ENCODE peak calls at places on chromosomes 16 and 17, in four cellular contexts. Q is fibroblast of mammary gland, C is lung, P is pancreas. S is an unnamed sample.

GRCh38 chr17:55281592-55282378 is 17.0 kb downstream of the HLF start:
- DNase-seq in Q (no peak), P (no peak), C (no peak), S (no peak)

GRCh38 chr17:17535957-17536356 is 39.8 kb upstream of the RASD1 start:
- DNase-seq in C (peak), P (peak), Q (no peak), S (no peak)

GRCh38 chr17:72118588-72119279 is 2.1 kb upstream of the SOX9 start:
- DNase-seq in Q (peak), C (peak), P (peak), S (peak)

GRCh38 chr17:77382356-77382911 is 241.7 kb downstream of the SEC14L1 start:
- DNase-seq in C (no peak), P (no peak), Q (no peak), S (no peak)

GRCh38 chr17:80575057-80575875 is 30.6 kb downstream of the RPTOR start:
- DNase-seq in C (peak), P (peak), Q (peak), S (peak)

GRCh38 chr16:87464691-87465300 is 28.0 kb downstream of the ZCCHC14 start:
- DNase-seq in P (peak), Q (peak), C (peak), S (no peak)

GRCh38 chr16:75566889-75567255 is 693 bp downstream of the GABARAPL2 start:
- DNase-seq in Q (no peak), P (no peak), C (no peak), S (peak)

GRCh38 chr17:76886395-76886794 is 18.2 kb downstream of the MGAT5B start:
- DNase-seq in Q (no peak), C (no peak), P (no peak), S (no peak)

GRCh38 chr17:65231662-65232335 is 94.6 kb downstream of the RGS9 start:
- DNase-seq in C (peak), Q (peak), P (no peak), S (peak)

GRCh38 chr17:80861892-80862291 is 129.7 kb upstream of the CHMP6 start:
- DNase-seq in P (no peak), Q (peak), C (no peak), S (peak)

GRCh38 chr17:3755335-3756030 is 31.8 kb downstream of the HASPIN start:
- DNase-seq in C (no peak), Q (no peak), P (no peak), S (no peak)

GRCh38 chr17:44552361-44552760 is 4.9 kb upstream of the FZD2 start:
- DNase-seq in C (no peak), Q (no peak), P (no peak), S (no peak)

GRCh38 chr16:63745456-63745855 is 1376.4 kb downstream of the CDH11 start:
- DNase-seq in Q (no peak), C (no peak), P (no peak), S (no peak)

GRCh38 chr16:31120129-31120528 is 2.7 kb downstream of the KAT8 start:
- DNase-seq in Q (no peak), C (no peak), P (no peak), S (no peak)

GRCh38 chr16:22642689-22643088 is 132.0 kb downstream of the NPIPB5 start:
- DNase-seq in Q (no peak), C (no peak), P (no peak), S (no peak)

GRCh38 chr17:32445075-32445427 is 741 bp downstream of the PSMD11 start:
- DNase-seq in Q (peak), C (peak), P (no peak), S (peak)

GRCh38 chr17:46777943-46778915 is 40.3 kb downstream of the WNT3 start:
- DNase-seq in C (no peak), Q (no peak), P (no peak), S (no peak)

GRCh38 chr16:70561623-70562022 is 38.0 kb downstream of the SF3B3 start:
- DNase-seq in C (peak), P (no peak), Q (no peak), S (no peak)

GRCh38 chr16:1363501-1364041 is 11.8 kb downstream of the GNPTG start:
- DNase-seq in Q (peak), P (no peak), C (peak), S (peak)

GRCh38 chr16:64489449-64489848 is 632.4 kb downstream of the CDH11 start:
- DNase-seq in C (no peak), Q (no peak), P (no peak), S (no peak)

GRCh38 chr17:6427284-6427781 is 7.6 kb downstream of the AIPL1 start:
- DNase-seq in Q (peak), P (no peak), C (no peak), S (no peak)

GRCh38 chr17:79988163-79988971 is 47.3 kb downstream of the TBC1D16 start:
- DNase-seq in C (no peak), Q (peak), P (no peak), S (no peak)

GRCh38 chr16:76879420-76879819 is 311.6 kb upstream of the MON1B start:
- DNase-seq in P (no peak), Q (no peak), C (no peak), S (no peak)

GRCh38 chr16:74691093-74691855 is 9.4 kb downstream of the MLKL start:
- DNase-seq in Q (peak), P (no peak), C (no peak), S (no peak)

GRCh38 chr16:11506816-11507305 is 79.9 kb downstream of the LITAF start:
- DNase-seq in Q (no peak), C (no peak), P (no peak), S (no peak)

GRCh38 chr16:49500211-49500610 is 126.6 kb downstream of the C16orf78 start:
- DNase-seq in C (no peak), Q (no peak), P (no peak), S (peak)

GRCh38 chr16:12436201-12436657 is 367.5 kb downstream of the CPPED1 start:
- DNase-seq in P (no peak), Q (no peak), C (no peak), S (peak)

GRCh38 chr17:33241390-33241789 is 51.7 kb downstream of the ASIC2 start:
- DNase-seq in Q (no peak), P (no peak), C (no peak), S (no peak)

GRCh38 chr17:73645050-73645871 is 1.0 kb upstream of the SDK2 start:
- DNase-seq in P (no peak), Q (peak), C (no peak), S (peak)

GRCh38 chr17:35141681-35142466 is at the start of gene NLE1:
- DNase-seq in Q (peak), C (peak), P (peak), S (peak)

GRCh38 chr17:74274060-74274702 is at the start of gene DNAI2:
- DNase-seq in Q (no peak), C (no peak), P (no peak), S (peak)

GRCh38 chr16:86899757-86900156 is 321.4 kb downstream of the FOXL1 start:
- DNase-seq in Q (peak), C (no peak), P (no peak), S (no peak)

GRCh38 chr17:32870969-32871368 is 6.0 kb downstream of the MYO1D start:
- DNase-seq in Q (peak), P (no peak), C (no peak), S (no peak)

GRCh38 chr17:63178530-63178929 is 212.5 kb downstream of the TANC2 start:
- DNase-seq in Q (no peak), P (no peak), C (no peak), S (no peak)

GRCh38 chr16:30122621-30123160 is 329 bp downstream of the MAPK3 start:
- DNase-seq in C (no peak), Q (no peak), P (peak), S (no peak)

GRCh38 chr17:64320613-64321553 is 57.8 kb upstream of the TEX2 start:
- DNase-seq in Q (peak), P (peak), C (peak), S (peak)

GRCh38 chr17:78341559-78342437 is 18.1 kb downstream of the SOCS3 start:
- DNase-seq in C (no peak), P (peak), Q (peak), S (peak)

GRCh38 chr16:87845807-87846619 is 23.3 kb downstream of the SLC7A5 start:
- DNase-seq in C (no peak), Q (no peak), P (no peak), S (no peak)

GRCh38 chr16:50153648-50154368 is 702 bp downstream of the TENT4B start:
- DNase-seq in P (peak), C (no peak), Q (no peak), S (peak)

GRCh38 chr17:70804161-70804560 is 634.8 kb downstream of the KCNJ2 start:
- DNase-seq in Q (peak), C (no peak), P (no peak), S (no peak)

GRCh38 chr17:70810609-70811008 is 641.3 kb downstream of the KCNJ2 start:
- DNase-seq in Q (no peak), C (no peak), P (no peak), S (no peak)

DNA sequence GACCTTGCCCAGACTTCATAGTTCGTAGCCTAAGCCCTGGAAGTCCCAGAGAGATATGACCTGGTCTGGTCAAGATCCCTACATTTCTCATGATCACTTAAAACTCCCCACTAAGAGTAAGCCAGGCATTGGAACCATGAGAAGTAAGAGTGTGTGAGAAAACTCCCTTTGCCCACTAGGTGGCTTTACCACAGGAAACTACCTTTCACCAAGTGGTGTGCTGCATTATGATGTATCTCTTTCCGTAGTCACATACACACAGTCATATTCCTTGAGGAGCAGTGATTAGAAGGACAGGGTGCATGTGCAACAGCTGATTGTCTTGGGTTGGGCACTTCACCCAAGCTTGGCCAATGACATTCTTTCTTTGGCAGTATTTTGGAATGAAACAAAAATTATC is 639.3 kb downstream of the KCNJ2 start:
- DNase-seq in P (no peak), C (no peak), Q (no peak), S (no peak)
- TF ChIP-seq CTCF in P (no peak), C (no peak), Q (peak), S (peak)

GRCh38 chr16:55660776-55661175 is 5.0 kb downstream of the SLC6A2 start:
- DNase-seq in C (no peak), P (no peak), Q (no peak), S (no peak)
- TF ChIP-seq CTCF in C (no peak), P (no peak), Q (no peak), S (no peak)

DNA sequence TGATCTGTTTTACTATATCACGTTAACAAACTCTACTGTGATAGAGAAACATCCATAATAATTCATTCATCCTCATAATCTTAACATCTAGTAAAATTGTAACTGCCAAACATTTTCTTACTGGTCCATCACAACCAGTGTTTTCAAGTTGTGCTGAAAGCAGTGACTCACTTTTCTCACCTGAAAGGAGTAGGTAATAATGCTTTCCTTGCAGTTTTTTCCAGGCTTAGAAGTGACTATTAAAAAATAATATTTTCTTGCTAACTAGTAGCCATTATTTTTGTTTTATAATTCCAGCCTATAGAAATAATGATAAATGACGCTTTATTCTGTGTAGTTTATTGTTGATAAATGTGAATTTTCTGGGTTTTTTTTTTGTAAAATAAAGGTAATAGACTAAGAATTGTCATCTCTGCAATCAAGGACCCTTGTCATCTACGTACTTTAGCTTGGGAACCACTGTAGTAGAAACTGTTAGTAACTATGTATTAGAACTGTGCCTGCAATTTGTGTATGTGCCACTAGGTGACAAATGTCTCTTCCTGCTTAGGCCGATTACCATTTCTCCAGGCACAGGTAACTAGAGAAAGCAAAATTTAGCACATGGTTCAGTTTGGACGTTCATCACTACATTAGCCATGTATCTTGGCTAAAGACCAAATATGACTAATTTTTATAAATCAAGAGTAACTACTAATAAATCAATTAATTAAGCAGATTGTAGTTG is 409.4 kb upstream of the ERCC4 start:
- DNase-seq in Q (no peak), C (no peak), P (no peak), S (no peak)
- TF ChIP-seq CTCF in Q (peak), C (no peak), P (no peak), S (peak)

DNA sequence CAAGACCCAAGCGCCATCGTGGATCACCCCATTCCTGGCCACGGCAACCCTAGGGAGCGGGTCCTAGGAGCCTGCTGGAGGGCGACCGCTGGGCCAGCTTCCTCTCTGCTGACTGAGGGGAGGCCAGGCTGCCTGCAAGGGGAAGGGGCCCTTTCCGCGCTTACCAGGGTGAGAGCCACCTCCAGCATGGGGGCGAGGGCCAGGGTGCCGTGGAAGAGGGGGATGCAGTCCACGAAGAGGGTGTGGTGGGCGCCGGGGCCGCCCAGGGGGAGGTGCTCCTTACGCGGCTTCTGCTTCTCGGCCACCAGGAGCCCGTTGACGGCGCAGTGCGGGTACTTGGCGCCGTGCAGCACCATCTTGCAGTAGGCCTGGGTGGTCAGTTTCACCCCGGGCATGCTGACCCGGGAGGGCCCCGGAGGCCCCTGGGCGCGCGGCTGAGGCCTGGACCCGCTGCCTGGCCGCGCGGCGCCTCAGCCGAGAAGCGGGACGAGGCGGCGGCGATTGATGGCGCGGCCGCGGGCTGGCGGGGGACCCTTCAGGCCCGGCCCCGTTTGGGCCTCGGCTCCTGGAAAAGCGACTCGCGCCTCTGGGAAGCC is 345 bp downstream of the EMC8 start:
- DNase-seq in P (peak), Q (peak), C (no peak), S (peak)
- TF ChIP-seq CTCF in P (no peak), Q (no peak), C (no peak), S (no peak)

GRCh38 chr17:68794636-68795503 is 160.3 kb downstream of the ABCA8 start:
- DNase-seq in C (no peak), Q (peak), P (no peak), S (no peak)
- TF ChIP-seq CTCF in C (no peak), Q (peak), P (no peak), S (no peak)

DNA sequence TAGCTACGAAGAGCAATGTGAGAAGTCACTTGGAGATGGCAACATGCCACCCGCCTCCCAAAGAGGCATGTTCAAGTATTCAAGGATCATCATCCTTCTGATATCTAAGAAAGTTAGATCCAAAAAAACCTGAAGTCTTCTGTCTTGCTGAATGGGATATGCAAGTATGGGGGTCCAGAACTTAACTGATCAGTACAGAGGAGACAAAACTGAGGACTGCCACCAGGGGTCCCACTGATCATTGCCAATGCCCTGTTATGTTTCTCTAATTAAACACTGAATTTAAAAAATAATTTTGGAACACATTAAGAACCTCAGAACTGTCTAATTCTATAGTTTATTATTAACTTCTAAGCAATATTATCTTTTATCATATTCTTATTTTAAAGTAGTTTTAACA is 99.7 kb downstream of the CDH8 start:
- DNase-seq in P (no peak), C (no peak), Q (no peak), S (peak)
- TF ChIP-seq CTCF in P (no peak), C (no peak), Q (no peak), S (peak)

DNA sequence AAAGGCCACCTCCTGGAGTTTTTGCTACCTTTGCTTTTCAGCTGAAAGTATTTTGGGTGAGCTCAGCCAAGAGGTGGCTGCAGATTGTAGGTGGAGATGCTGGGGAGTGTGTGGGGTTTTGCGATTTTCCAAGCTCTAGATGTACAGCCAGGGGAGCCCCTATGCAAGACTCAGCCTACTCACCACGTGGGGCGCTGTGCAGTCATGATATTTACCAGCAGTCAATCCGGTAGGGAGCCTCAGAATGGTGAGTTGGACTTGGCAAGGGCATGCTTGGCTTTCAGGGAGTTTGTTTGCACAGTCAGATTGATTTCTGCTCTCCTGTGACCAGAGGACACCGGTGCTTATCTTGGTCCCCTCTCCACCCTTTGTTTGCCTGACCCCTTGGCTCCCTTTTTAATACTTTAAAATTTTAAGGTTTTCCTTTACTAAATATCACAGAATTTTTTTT is 175.3 kb downstream of the UTP18 start:
- DNase-seq in Q (peak), P (peak), C (peak), S (peak)
- TF ChIP-seq CTCF in Q (no peak), P (no peak), C (no peak), S (peak)

GRCh38 chr16:85333337-85333736 is 221.1 kb upstream of the CIBAR2 start:
- DNase-seq in Q (no peak), P (no peak), C (no peak), S (no peak)

GRCh38 chr16:85335584-85336492 is 223.6 kb upstream of the CIBAR2 start:
- DNase-seq in C (no peak), P (no peak), Q (peak), S (no peak)

GRCh38 chr16:85333744-85334640 is 221.7 kb upstream of the CIBAR2 start:
- DNase-seq in C (no peak), P (no peak), Q (no peak), S (no peak)

GRCh38 chr16:85332175-85332574 is 219.9 kb upstream of the CIBAR2 start:
- DNase-seq in C (no peak), Q (no peak), P (no peak), S (no peak)

GRCh38 chr16:85334718-85335583 is 222.7 kb upstream of the CIBAR2 start:
- DNase-seq in C (no peak), Q (no peak), P (peak), S (no peak)
- TF ChIP-seq CTCF in C (no peak), Q (no peak), P (no peak), S (no peak)

GRCh38 chr16:53404959-53405358 is 29.3 kb upstream of the RBL2 start:
- DNase-seq in P (no peak), C (no peak), Q (peak), S (no peak)
- TF ChIP-seq CTCF in P (no peak), C (no peak), Q (peak), S (no peak)

DNA sequence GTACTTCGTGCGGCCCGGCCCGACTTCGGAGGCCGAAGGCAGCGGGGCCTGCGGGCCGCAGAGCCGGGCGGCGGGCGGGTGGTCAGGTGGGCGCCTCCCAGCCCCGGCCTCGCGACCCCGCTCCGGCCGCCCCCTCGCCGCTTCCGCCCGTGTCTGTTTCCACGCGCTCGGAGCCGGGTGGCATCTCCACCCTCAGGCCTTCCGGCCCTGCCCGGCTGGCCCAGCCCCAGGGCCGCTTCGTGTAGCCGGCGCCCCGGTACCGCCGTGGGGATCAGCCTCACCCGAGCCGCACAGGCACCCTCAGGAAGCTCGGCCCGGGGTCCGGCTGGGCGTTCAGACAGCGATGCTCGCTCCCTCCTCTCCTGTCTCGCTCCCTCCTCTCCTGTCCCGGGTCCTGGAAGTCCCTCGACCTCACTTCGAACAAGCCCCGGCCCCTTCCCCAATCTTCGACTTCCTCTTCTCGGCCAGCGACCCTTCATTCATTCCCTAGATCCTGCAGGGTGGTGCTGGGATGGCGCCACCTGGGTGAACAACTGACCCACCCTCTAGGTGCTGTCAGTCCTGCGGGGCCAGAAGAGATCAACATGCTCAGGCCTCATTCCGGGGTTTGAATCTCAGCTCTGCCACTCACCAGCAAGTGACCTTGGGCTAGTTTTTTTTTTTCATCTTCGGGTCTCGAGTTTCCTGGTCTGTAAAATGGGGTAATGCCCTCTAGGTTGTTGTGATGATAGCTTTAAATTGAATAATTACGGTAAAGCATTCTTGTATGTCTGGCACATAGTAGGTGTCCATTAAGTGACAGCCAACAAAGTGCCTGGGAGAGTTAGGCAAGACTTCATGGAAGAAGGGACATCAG is 611 bp downstream of the VPS4A start:
- DNase-seq in Q (no peak), C (no peak), P (no peak), S (peak)
- TF ChIP-seq CTCF in Q (peak), C (no peak), P (no peak), S (no peak)